ENCODE peak calls at places on chromosomes 11 and 22, in six cellular contexts. L, V, E, A, D and U are unnamed samples.

GRCh38 chr22:41902932-41903421 is 11.9 kb downstream of the SHISA8 start:
- DNase-seq in L (no peak), V (no peak), E (peak; percentile 83), A (peak; percentile 85), D (peak; percentile 96), U (no peak)

GRCh38 chr11:117915219-117915618 is 14.0 kb downstream of the TMPRSS13 start:
- DNase-seq in L (peak; percentile 83), V (no peak), E (no peak), A (no peak), D (no peak), U (no peak)

GRCh38 chr11:36033082-36033751 is 89.4 kb downstream of the LDLRAD3 start:
- DNase-seq in L (no peak), V (no peak), E (no peak), A (no peak), D (no peak), U (no peak)

GRCh38 chr11:35322321-35322979 is 96.9 kb downstream of the SLC1A2 start:
- DNase-seq in L (no peak), V (no peak), E (no peak), A (no peak), D (no peak), U (no peak)

GRCh38 chr11:11461473-11461872 is 108.4 kb upstream of the CSNK2A3 start:
- DNase-seq in L (no peak), V (no peak), E (no peak), A (peak; percentile 50), D (no peak), U (no peak)

GRCh38 chr11:118914178-118914918 is 11.4 kb downstream of the BCL9L start:
- DNase-seq in L (no peak), V (no peak), E (no peak), A (no peak), D (no peak), U (no peak)

GRCh38 chr22:29072193-29072978 is 449 bp upstream of the KREMEN1 start:
- DNase-seq in L (peak; percentile 97), V (peak; percentile 89), E (peak; percentile 87), A (peak; percentile 86), D (peak; percentile 98), U (peak; percentile 91)

GRCh38 chr11:1203505-1204271 is 19.2 kb upstream of the MUC5B start:
- DNase-seq in L (peak; percentile 82), V (peak; percentile 10), E (peak; percentile 13), A (no peak), D (peak; percentile 28), U (no peak)

GRCh38 chr22:38180841-38181452 is 683 bp downstream of the PLA2G6 start:
- DNase-seq in L (peak; percentile 93), V (no peak), E (peak; percentile 82), A (peak; percentile 54), D (peak; percentile 59), U (no peak)

GRCh38 chr11:74134661-74135515 is 35.9 kb downstream of the C2CD3 start:
- DNase-seq in L (no peak), V (peak; percentile 44), E (no peak), A (no peak), D (no peak), U (no peak)

GRCh38 chr11:92758216-92758615 is 211.2 kb upstream of the MTNR1B start:
- DNase-seq in L (no peak), V (no peak), E (peak; percentile 11), A (no peak), D (no peak), U (no peak)

GRCh38 chr22:23218867-23219251 is 38.5 kb downstream of the BCR start:
- DNase-seq in L (no peak), V (no peak), E (no peak), A (no peak), D (peak; percentile 67), U (no peak)

GRCh38 chr11:2570841-2571597 is 126.2 kb downstream of the KCNQ1 start:
- DNase-seq in L (no peak), V (no peak), E (no peak), A (peak; percentile 15), D (no peak), U (no peak)

GRCh38 chr11:83549984-83550667 is 264.0 kb upstream of the CCDC90B start:
- DNase-seq in L (no peak), V (no peak), E (no peak), A (no peak), D (no peak), U (no peak)

GRCh38 chr11:57407010-57407409 is 16.6 kb upstream of the PRG2 start:
- DNase-seq in L (no peak), V (no peak), E (no peak), A (peak; percentile 39), D (no peak), U (no peak)

GRCh38 chr11:45659031-45659817 is 6.2 kb downstream of the CHST1 start:
- DNase-seq in L (no peak), V (no peak), E (no peak), A (no peak), D (no peak), U (no peak)

GRCh38 chr22:23306438-23306921 is 126.2 kb downstream of the BCR start:
- DNase-seq in L (peak; percentile 84), V (no peak), E (no peak), A (peak; percentile 65), D (no peak), U (no peak)

GRCh38 chr22:21779444-21779843 is 43.9 kb upstream of the YPEL1 start:
- DNase-seq in L (no peak), V (no peak), E (no peak), A (no peak), D (no peak), U (no peak)

GRCh38 chr11:84390441-84391078 is 1104.4 kb upstream of the CCDC90B start:
- DNase-seq in L (no peak), V (no peak), E (no peak), A (no peak), D (no peak), U (no peak)

GRCh38 chr22:44455963-44456358 is 42.1 kb downstream of the RTL6 start:
- DNase-seq in L (peak; percentile 15), V (no peak), E (no peak), A (no peak), D (peak; percentile 8), U (no peak)

GRCh38 chr11:31887180-31887579 is 76.1 kb upstream of the PAX6 start:
- DNase-seq in L (no peak), V (peak; percentile 18), E (no peak), A (no peak), D (no peak), U (no peak)

GRCh38 chr11:61891331-61892084 is at the start of gene FADS3:
- DNase-seq in L (peak; percentile 96), V (peak; percentile 68), E (peak; percentile 92), A (peak; percentile 93), D (peak; percentile 91), U (peak; percentile 63)
- TF ChIP-seq POLR2A in L (no peak), V (no peak), E (peak; percentile 98), A (peak; percentile 86), D (no peak), U (no peak)

DNA sequence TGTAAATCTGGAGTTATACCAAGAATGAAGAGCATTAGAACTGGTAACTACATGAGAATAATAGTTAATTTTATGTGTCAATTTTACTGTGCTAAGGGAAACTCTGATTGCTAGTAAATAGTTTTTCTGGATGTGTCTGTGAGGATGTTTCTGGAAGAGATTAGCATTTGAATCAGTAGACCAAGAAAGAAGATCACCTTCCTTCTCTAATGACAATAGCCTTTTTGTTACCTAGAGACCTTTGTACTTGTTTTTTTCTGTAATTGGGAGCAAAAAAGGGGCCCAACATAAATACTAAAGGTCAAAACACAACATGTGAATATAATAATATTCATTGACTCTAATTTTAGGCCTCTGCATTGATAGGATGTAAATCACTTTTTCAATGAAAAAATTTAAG is 100.6 kb downstream of the DLG2 start:
- DNase-seq in L (no peak), V (no peak), E (no peak), A (no peak), D (no peak), U (no peak)
- TF ChIP-seq POLR2A in L (no peak), V (no peak), E (no peak), A (no peak), D (no peak), U (no peak)

GRCh38 chr11:7020183-7020917 is at the start of the genes NLRP14 and ZNF214:
- DNase-seq in L (peak; percentile 97), V (peak; percentile 75), E (peak; percentile 84), A (peak; percentile 93), D (peak; percentile 91), U (no peak)
- TF ChIP-seq POLR2A in L (no peak), V (no peak), E (no peak), A (no peak), D (no peak), U (no peak)

GRCh38 chr11:86069408-86070086 is 663 bp upstream of the PICALM start:
- DNase-seq in L (no peak), V (peak; percentile 54), E (peak; percentile 38), A (peak; percentile 59), D (no peak), U (no peak)
- TF ChIP-seq POLR2A in L (no peak), V (no peak), E (no peak), A (no peak), D (no peak), U (peak; percentile 24)